ENCODE peak calls at places on chromosomes 12 and 14, in four cellular contexts. E is omental fat pad; H is activated T-cell treated with anti-CD3 and anti-CD28 coated beads, Interleukin-2, amount 50 U/mL, for 4 hours; J is GM23248. M is an unnamed sample.
A peak's percentile ranks its signal among the peaks of the same experiment; 100 is the strongest.

GRCh38 chr14:46399049-46399448 is 252.5 kb downstream of the RPL10L start:
- DNase-seq in H (no peak), J (no peak), E (no peak), M (no peak)

GRCh38 chr14:23719225-23719985 is 83.2 kb downstream of the DHRS2 start:
- DNase-seq in J (no peak), H (no peak), E (no peak), M (no peak)

GRCh38 chr12:96496944-96497343 is 7.6 kb downstream of the CFAP54 start:
- DNase-seq in J (no peak), H (no peak), E (no peak), M (no peak)

GRCh38 chr14:100845341-100845740 is 19.4 kb downstream of the MEG3 start:
- DNase-seq in J (no peak), H (no peak), E (no peak), M (no peak)

GRCh38 chr14:94394594-94395305 is 6.3 kb upstream of the SERPINA1 start:
- DNase-seq in H (no peak), J (peak; percentile 92), E (no peak), M (no peak)

GRCh38 chr12:110794623-110795280 is 52.0 kb upstream of the CCDC63 start:
- DNase-seq in H (no peak), J (peak; percentile 60), E (no peak), M (no peak)

GRCh38 chr12:66087365-66087943 is 43.1 kb downstream of the LLPH start:
- DNase-seq in H (peak; percentile 27), J (peak; percentile 78), E (peak; percentile 64), M (peak; percentile 36)

GRCh38 chr12:19967001-19967400 is 401.3 kb upstream of the PDE3A start:
- DNase-seq in H (no peak), E (no peak), J (peak; percentile 19), M (no peak)

GRCh38 chr12:123634142-123634561 is 523 bp downstream of the GTF2H3 start:
- DNase-seq in J (peak; percentile 32), E (no peak), H (no peak), M (no peak)

GRCh38 chr14:54329082-54329695 is 67.6 kb upstream of the CDKN3 start:
- DNase-seq in E (no peak), H (no peak), J (peak; percentile 69), M (no peak)

GRCh38 chr12:85529896-85530295 is 249.9 kb downstream of the ALX1 start:
- DNase-seq in J (no peak), E (no peak), H (no peak), M (no peak)

GRCh38 chr14:93029911-93030555 is 85.7 kb downstream of the ITPK1 start:
- DNase-seq in J (no peak), H (no peak), E (no peak), M (no peak)

GRCh38 chr12:112574896-112575558 is 156.3 kb downstream of the PTPN11 start:
- DNase-seq in E (no peak), J (no peak), H (no peak), M (no peak)

GRCh38 chr12:64682572-64683277 is 72.4 kb downstream of the RASSF3 start:
- DNase-seq in J (peak; percentile 44), E (no peak), H (no peak), M (no peak)

GRCh38 chr12:69067713-69068112 is 134.7 kb upstream of the CPM start:
- DNase-seq in E (no peak), H (no peak), J (no peak), M (no peak)

GRCh38 chr14:59275668-59276067 is 87.2 kb downstream of the DAAM1 start:
- DNase-seq in J (peak; percentile 95), E (no peak), H (no peak), M (no peak)

M was measured in immature natural killer cell.